ENCODE peak calls at places on chromosome 7, in four cellular contexts. Q, F, H and P are unnamed samples.

GRCh38 chr7:47435889-47436312 is 146.0 kb downstream of the TNS3 start:
- DNase-seq in H (peak; percentile 85), Q (peak; percentile 89), F (peak; percentile 66), P (no peak)

GRCh38 chr7:6646380-6646950 is 9.3 kb downstream of the ZNF316 start:
- DNase-seq in H (peak; percentile 60), Q (no peak), F (no peak), P (no peak)

GRCh38 chr7:68547794-68548193 is 1050.5 kb upstream of the AUTS2 start:
- DNase-seq in H (no peak), F (no peak), Q (no peak), P (no peak)

GRCh38 chr7:150356265-150356897 is 12.2 kb upstream of the REPIN1 start:
- DNase-seq in Q (peak; percentile 63), H (peak; percentile 5), F (no peak), P (no peak)

GRCh38 chr7:145511014-145511413 is 605.6 kb upstream of the CNTNAP2 start:
- DNase-seq in H (no peak), Q (no peak), F (no peak), P (no peak)

GRCh38 chr7:142819530-142819929 is 35.3 kb upstream of the EPHB6 start:
- DNase-seq in H (no peak), F (no peak), Q (no peak), P (no peak)

GRCh38 chr7:50795253-50795652 is 12.6 kb upstream of the GRB10 start:
- DNase-seq in Q (no peak), H (no peak), F (no peak), P (no peak)

GRCh38 chr7:122651451-122651850 is 47.5 kb downstream of the RNF133 start:
- DNase-seq in F (no peak), H (no peak), Q (peak; percentile 5), P (no peak)

GRCh38 chr7:30727061-30727945 is 24.6 kb upstream of the INMT start:
- DNase-seq in F (no peak), H (no peak), Q (no peak), P (no peak)

GRCh38 chr7:159098795-159099194 is 45.9 kb downstream of the VIPR2 start:
- DNase-seq in H (peak; percentile 84), F (peak; percentile 36), Q (no peak), P (no peak)

GRCh38 chr7:156039971-156040677 is 227.9 kb upstream of the SHH start:
- DNase-seq in F (no peak), Q (no peak), H (no peak), P (no peak)

GRCh38 chr7:26664735-26665420 is 199.5 kb downstream of the SKAP2 start:
- DNase-seq in Q (peak; percentile 26), H (no peak), F (no peak), P (no peak)

GRCh38 chr7:134706468-134706867 is 59.8 kb downstream of the BPGM start:
- DNase-seq in Q (no peak), H (no peak), F (no peak), P (no peak)

GRCh38 chr7:150994141-150994837 is 3.5 kb downstream of the NOS3 start:
- DNase-seq in F (no peak), H (no peak), Q (peak; percentile 37), P (no peak)

GRCh38 chr7:64747802-64748201 is 46.4 kb upstream of the ZNF138 start:
- DNase-seq in Q (no peak), F (no peak), H (no peak), P (no peak)

GRCh38 chr7:55964261-55964801 is at the start of gene NIPSNAP2:
- DNase-seq in Q (peak; percentile 53), H (peak; percentile 76), F (peak; percentile 59), P (no peak)

GRCh38 chr7:102279537-102280400 is 6.9 kb upstream of the SH2B2 start:
- DNase-seq in Q (peak; percentile 62), H (no peak), F (peak; percentile 37), P (no peak)

GRCh38 chr7:20784311-20785210 is 2.1 kb downstream of the SP8 start:
- DNase-seq in Q (no peak), H (no peak), F (no peak), P (no peak)

GRCh38 chr7:38584443-38585210 is 46.5 kb downstream of the AMPH start:
- DNase-seq in H (no peak), F (peak; percentile 10), Q (peak; percentile 65), P (no peak)

GRCh38 chr7:139366400-139366799 is 6.7 kb downstream of the LUC7L2 start:
- DNase-seq in H (no peak), F (no peak), Q (no peak), P (no peak)

GRCh38 chr7:159126496-159127345 is 17.9 kb downstream of the VIPR2 start:
- DNase-seq in H (peak; percentile 21), F (no peak), Q (no peak), P (no peak)

GRCh38 chr7:70093496-70093895 is 495.2 kb downstream of the AUTS2 start:
- DNase-seq in H (no peak), F (peak; percentile 44), Q (no peak), P (no peak)

GRCh38 chr7:99767662-99768061 is 16.3 kb downstream of the CYP3A4 start:
- DNase-seq in Q (no peak), H (no peak), F (no peak), P (no peak)

GRCh38 chr7:103447073-103447960 is 1.3 kb upstream of the SLC26A5 start:
- DNase-seq in H (no peak), F (no peak), Q (peak; percentile 58), P (no peak)

GRCh38 chr7:157302314-157302711 is 34.5 kb upstream of the DNAJB6 start:
- DNase-seq in Q (no peak), H (peak; percentile 74), F (peak; percentile 49), P (no peak)

GRCh38 chr7:36280840-36281812 is 108.5 kb upstream of the ANLN start:
- DNase-seq in Q (peak; percentile 72), F (peak; percentile 82), H (peak; percentile 86), P (no peak)

GRCh38 chr7:33050425-33051318 is 11.9 kb downstream of the NT5C3A start:
- DNase-seq in H (no peak), Q (peak; percentile 72), F (no peak), P (no peak)

GRCh38 chr7:110522061-110522750 is 568.7 kb upstream of the LRRN3 start:
- DNase-seq in F (no peak), H (no peak), Q (no peak), P (no peak)

GRCh38 chr7:137454169-137455166 is 110.9 kb upstream of the PTN start:
- DNase-seq in Q (peak; percentile 98), H (no peak), F (peak; percentile 61), P (no peak)

GRCh38 chr7:82562716-82563404 is 119.3 kb upstream of the CACNA2D1 start:
- DNase-seq in H (no peak), Q (peak; percentile 62), F (no peak), P (no peak)